ENCODE peak calls at places on chromosomes 2 and 18, in ten cellular contexts. One of them, this sample, is unnamed.

GRCh38 chr18:63676526-63676925 is 14.8 kb upstream of the SERPINB3 start:
- DNase-seq in sigmoid colon: no peak
- DNase-seq in right lobe of liver: peak
- DNase-seq in ovary: no peak
- DNase-seq in adrenal gland: no peak
- DNase-seq in transverse colon: no peak
- DNase-seq in NB4: peak
- DNase-seq in prostate gland: no peak
- DNase-seq in GM12878: no peak
- DNase-seq in suprapubic skin: no peak
- DNase-seq in this sample: peak

GRCh38 chr18:46856975-46857374 is 60.3 kb downstream of the PIAS2 start:
- DNase-seq in sigmoid colon: no peak
- DNase-seq in adrenal gland: no peak
- DNase-seq in GM12878: no peak
- DNase-seq in transverse colon: no peak
- DNase-seq in suprapubic skin: no peak
- DNase-seq in NB4: no peak
- DNase-seq in ovary: no peak
- DNase-seq in right lobe of liver: no peak
- DNase-seq in prostate gland: no peak
- DNase-seq in this sample: no peak

GRCh38 chr2:31380243-31380642 is 34.3 kb downstream of the XDH start:
- DNase-seq in ovary: no peak
- DNase-seq in adrenal gland: no peak
- DNase-seq in transverse colon: no peak
- DNase-seq in suprapubic skin: no peak
- DNase-seq in sigmoid colon: no peak
- DNase-seq in NB4: no peak
- DNase-seq in right lobe of liver: no peak
- DNase-seq in prostate gland: no peak
- DNase-seq in GM12878: no peak
- DNase-seq in this sample: no peak

GRCh38 chr2:45607701-45608100 is 3.4 kb downstream of the SRBD1 start:
- DNase-seq in adrenal gland: no peak
- DNase-seq in NB4: peak
- DNase-seq in ovary: no peak
- DNase-seq in GM12878: no peak
- DNase-seq in sigmoid colon: no peak
- DNase-seq in prostate gland: no peak
- DNase-seq in right lobe of liver: no peak
- DNase-seq in suprapubic skin: no peak
- DNase-seq in transverse colon: no peak
- DNase-seq in this sample: no peak

GRCh38 chr2:201813996-201814845 is 7.9 kb downstream of the CDK15 start:
- DNase-seq in adrenal gland: no peak
- DNase-seq in suprapubic skin: no peak
- DNase-seq in transverse colon: no peak
- DNase-seq in GM12878: no peak
- DNase-seq in right lobe of liver: no peak
- DNase-seq in sigmoid colon: no peak
- DNase-seq in ovary: no peak
- DNase-seq in NB4: no peak
- DNase-seq in prostate gland: no peak
- DNase-seq in this sample: no peak

GRCh38 chr2:208031608-208032019 is 6.3 kb upstream of the PLEKHM3 start:
- DNase-seq in suprapubic skin: no peak
- DNase-seq in sigmoid colon: no peak
- DNase-seq in prostate gland: peak
- DNase-seq in GM12878: no peak
- DNase-seq in ovary: peak
- DNase-seq in right lobe of liver: no peak
- DNase-seq in transverse colon: no peak
- DNase-seq in adrenal gland: no peak
- DNase-seq in NB4: peak
- DNase-seq in this sample: no peak

GRCh38 chr2:27891820-27892105 is 1.2 kb downstream of the BABAM2 start:
- DNase-seq in NB4: no peak
- DNase-seq in adrenal gland: no peak
- DNase-seq in prostate gland: no peak
- DNase-seq in ovary: no peak
- DNase-seq in suprapubic skin: no peak
- DNase-seq in right lobe of liver: no peak
- DNase-seq in sigmoid colon: no peak
- DNase-seq in transverse colon: no peak
- DNase-seq in GM12878: no peak
- DNase-seq in this sample: no peak

GRCh38 chr2:60560734-60561649 is 7.5 kb upstream of the BCL11A start:
- DNase-seq in suprapubic skin: no peak
- DNase-seq in GM12878: no peak
- DNase-seq in prostate gland: no peak
- DNase-seq in ovary: no peak
- DNase-seq in transverse colon: no peak
- DNase-seq in sigmoid colon: no peak
- DNase-seq in NB4: peak
- DNase-seq in adrenal gland: no peak
- DNase-seq in right lobe of liver: no peak
- DNase-seq in this sample: no peak

GRCh38 chr2:238518127-238518827 is 91.5 kb downstream of the ASB1 start:
- DNase-seq in transverse colon: no peak
- DNase-seq in suprapubic skin: peak
- DNase-seq in sigmoid colon: no peak
- DNase-seq in adrenal gland: no peak
- DNase-seq in ovary: no peak
- DNase-seq in prostate gland: no peak
- DNase-seq in GM12878: no peak
- DNase-seq in right lobe of liver: peak
- DNase-seq in NB4: no peak
- DNase-seq in this sample: no peak

GRCh38 chr2:144834954-144835633 is 315.2 kb upstream of the ZEB2 start:
- DNase-seq in NB4: no peak
- DNase-seq in transverse colon: no peak
- DNase-seq in prostate gland: peak
- DNase-seq in right lobe of liver: no peak
- DNase-seq in suprapubic skin: no peak
- DNase-seq in sigmoid colon: peak
- DNase-seq in adrenal gland: no peak
- DNase-seq in GM12878: no peak
- DNase-seq in ovary: peak
- DNase-seq in this sample: no peak

GRCh38 chr18:57542801-57543427 is 43.6 kb downstream of the FECH start:
- DNase-seq in NB4: no peak
- DNase-seq in sigmoid colon: no peak
- DNase-seq in adrenal gland: no peak
- DNase-seq in transverse colon: no peak
- DNase-seq in GM12878: no peak
- DNase-seq in right lobe of liver: no peak
- DNase-seq in ovary: no peak
- DNase-seq in suprapubic skin: no peak
- DNase-seq in prostate gland: no peak
- DNase-seq in this sample: no peak

GRCh38 chr2:6928452-6928851 is 11.2 kb downstream of the RNF144A start:
- DNase-seq in transverse colon: no peak
- DNase-seq in prostate gland: no peak
- DNase-seq in GM12878: no peak
- DNase-seq in NB4: no peak
- DNase-seq in adrenal gland: no peak
- DNase-seq in suprapubic skin: peak
- DNase-seq in ovary: no peak
- DNase-seq in sigmoid colon: no peak
- DNase-seq in right lobe of liver: no peak
- DNase-seq in this sample: no peak

GRCh38 chr2:3098231-3098630 is 279.4 kb downstream of the EIPR1 start:
- DNase-seq in sigmoid colon: no peak
- DNase-seq in ovary: no peak
- DNase-seq in transverse colon: no peak
- DNase-seq in NB4: no peak
- DNase-seq in suprapubic skin: no peak
- DNase-seq in prostate gland: no peak
- DNase-seq in adrenal gland: no peak
- DNase-seq in GM12878: no peak
- DNase-seq in right lobe of liver: no peak
- DNase-seq in this sample: no peak

GRCh38 chr18:57249896-57250295 is 102.5 kb upstream of the ST8SIA3 start:
- DNase-seq in right lobe of liver: no peak
- DNase-seq in suprapubic skin: no peak
- DNase-seq in adrenal gland: no peak
- DNase-seq in sigmoid colon: no peak
- DNase-seq in GM12878: no peak
- DNase-seq in transverse colon: no peak
- DNase-seq in prostate gland: no peak
- DNase-seq in NB4: no peak
- DNase-seq in ovary: no peak
- DNase-seq in this sample: no peak

GRCh38 chr2:10706033-10706432 is 15.4 kb upstream of the ATP6V1C2 start:
- DNase-seq in adrenal gland: no peak
- DNase-seq in ovary: no peak
- DNase-seq in prostate gland: no peak
- DNase-seq in transverse colon: no peak
- DNase-seq in GM12878: no peak
- DNase-seq in NB4: no peak
- DNase-seq in suprapubic skin: no peak
- DNase-seq in sigmoid colon: peak
- DNase-seq in right lobe of liver: no peak
- DNase-seq in this sample: no peak

DNA sequence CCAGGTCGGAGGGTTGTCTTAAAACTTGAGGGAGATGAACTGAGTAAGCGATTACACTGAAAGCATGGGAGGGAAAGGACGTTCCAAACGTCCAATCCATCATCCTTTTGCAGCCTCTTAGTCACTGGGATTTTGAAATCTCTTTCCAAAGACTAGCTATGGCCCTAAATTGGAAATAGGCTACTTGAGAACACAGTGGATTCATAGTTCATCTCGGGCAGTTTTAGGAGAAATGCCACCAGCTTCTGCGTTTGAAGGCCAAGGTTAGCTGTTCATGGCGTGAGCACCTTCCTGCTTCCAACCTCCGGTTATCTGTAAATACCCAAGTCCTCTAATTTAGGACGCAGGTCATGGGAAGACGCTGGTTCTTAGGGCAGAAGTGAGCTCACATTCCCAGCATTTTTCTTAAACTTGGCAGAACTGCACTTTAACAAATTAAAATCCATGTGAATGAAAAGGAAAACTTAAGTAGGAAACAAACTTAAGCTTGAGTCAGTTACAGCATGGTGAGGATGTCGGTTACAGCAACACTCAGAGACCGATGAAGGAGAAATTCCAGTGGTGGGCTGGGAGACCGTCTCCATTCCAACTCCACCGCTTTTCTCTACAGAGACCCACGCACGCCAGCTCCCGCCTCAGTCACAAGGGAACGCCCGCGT is 692 bp upstream of the EML6 start:
- DNase-seq in adrenal gland: peak
- DNase-seq in NB4: no peak
- DNase-seq in GM12878: no peak
- DNase-seq in sigmoid colon: no peak
- DNase-seq in prostate gland: no peak
- DNase-seq in right lobe of liver: no peak
- DNase-seq in transverse colon: no peak
- DNase-seq in ovary: no peak
- DNase-seq in suprapubic skin: no peak
- DNase-seq in this sample: no peak
- TF ChIP-seq POLR2A in adrenal gland: no peak
- TF ChIP-seq POLR2A in NB4: no peak
- TF ChIP-seq POLR2A in GM12878: no peak
- TF ChIP-seq POLR2A in sigmoid colon: no peak
- TF ChIP-seq POLR2A in prostate gland: no peak
- TF ChIP-seq POLR2A in right lobe of liver: no peak
- TF ChIP-seq POLR2A in transverse colon: no peak
- TF ChIP-seq POLR2A in ovary: no peak
- TF ChIP-seq POLR2A in suprapubic skin: no peak
- TF ChIP-seq POLR2A in this sample: no peak

GRCh38 chr2:119522561-119523110 is 1.6 kb downstream of the SCTR start:
- DNase-seq in right lobe of liver: no peak
- DNase-seq in NB4: no peak
- DNase-seq in suprapubic skin: no peak
- DNase-seq in ovary: no peak
- DNase-seq in sigmoid colon: no peak
- DNase-seq in GM12878: no peak
- DNase-seq in transverse colon: no peak
- DNase-seq in adrenal gland: no peak
- DNase-seq in prostate gland: no peak
- DNase-seq in this sample: no peak
- TF ChIP-seq POLR2A in right lobe of liver: no peak
- TF ChIP-seq POLR2A in NB4: no peak
- TF ChIP-seq POLR2A in suprapubic skin: no peak
- TF ChIP-seq POLR2A in ovary: no peak
- TF ChIP-seq POLR2A in sigmoid colon: no peak
- TF ChIP-seq POLR2A in GM12878: no peak
- TF ChIP-seq POLR2A in transverse colon: no peak
- TF ChIP-seq POLR2A in adrenal gland: no peak
- TF ChIP-seq POLR2A in prostate gland: no peak
- TF ChIP-seq POLR2A in this sample: no peak

GRCh38 chr2:190881480-190882326 is 1.1 kb downstream of the GLS start:
- DNase-seq in sigmoid colon: peak
- DNase-seq in ovary: peak
- DNase-seq in adrenal gland: peak
- DNase-seq in GM12878: peak
- DNase-seq in right lobe of liver: peak
- DNase-seq in transverse colon: peak
- DNase-seq in suprapubic skin: peak
- DNase-seq in prostate gland: peak
- DNase-seq in NB4: peak
- DNase-seq in this sample: peak
- TF ChIP-seq POLR2A in sigmoid colon: peak
- TF ChIP-seq POLR2A in ovary: no peak
- TF ChIP-seq POLR2A in adrenal gland: peak
- TF ChIP-seq POLR2A in GM12878: peak
- TF ChIP-seq POLR2A in right lobe of liver: no peak
- TF ChIP-seq POLR2A in transverse colon: peak
- TF ChIP-seq POLR2A in suprapubic skin: no peak
- TF ChIP-seq POLR2A in prostate gland: no peak
- TF ChIP-seq POLR2A in NB4: peak
- TF ChIP-seq POLR2A in this sample: no peak

DNA sequence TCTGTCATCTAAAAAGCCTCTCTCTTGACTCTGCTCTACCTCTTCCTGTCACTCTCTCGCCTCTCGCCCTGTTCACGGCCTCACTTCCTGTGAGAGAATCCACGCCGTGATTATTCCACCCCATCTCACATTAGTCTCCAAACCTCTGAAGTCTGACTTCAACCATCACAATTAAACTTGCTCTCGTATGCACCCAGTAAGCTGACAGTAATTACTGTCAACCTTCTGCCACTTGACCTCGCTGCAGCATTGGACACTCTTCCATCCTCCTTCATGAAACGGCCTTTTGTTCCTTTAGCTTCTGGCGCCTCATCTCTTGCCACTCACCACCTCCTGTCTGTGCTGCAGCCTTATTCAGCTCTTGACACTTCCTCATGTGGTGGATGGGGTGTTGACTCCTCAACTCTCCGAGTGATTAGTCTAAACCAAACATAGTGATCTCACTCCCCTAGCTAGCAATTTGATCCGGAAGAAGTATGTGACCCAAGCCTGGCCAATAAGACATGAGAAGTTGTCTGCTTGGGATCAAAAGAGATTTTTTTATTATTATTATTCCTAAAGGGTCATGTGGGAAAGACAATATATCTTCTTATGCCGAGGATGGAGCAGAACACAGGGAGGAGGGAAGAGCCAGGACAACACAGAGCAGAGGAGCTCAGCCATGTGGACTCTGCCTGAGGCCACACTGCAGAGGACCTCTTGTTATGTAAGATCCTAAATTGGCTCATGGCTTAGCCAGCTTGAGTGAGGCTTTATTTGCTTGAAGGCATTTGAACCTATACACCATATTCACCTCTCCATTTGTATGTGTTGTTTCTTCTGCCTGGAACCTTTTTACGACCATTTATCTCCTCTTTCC is 38.4 kb upstream of the MYO1B start:
- DNase-seq in adrenal gland: no peak
- DNase-seq in transverse colon: peak
- DNase-seq in NB4: no peak
- DNase-seq in suprapubic skin: no peak
- DNase-seq in GM12878: no peak
- DNase-seq in prostate gland: no peak
- DNase-seq in ovary: no peak
- DNase-seq in sigmoid colon: no peak
- DNase-seq in right lobe of liver: no peak
- DNase-seq in this sample: no peak
- TF ChIP-seq POLR2A in adrenal gland: no peak
- TF ChIP-seq POLR2A in transverse colon: peak
- TF ChIP-seq POLR2A in NB4: no peak
- TF ChIP-seq POLR2A in suprapubic skin: no peak
- TF ChIP-seq POLR2A in GM12878: no peak
- TF ChIP-seq POLR2A in prostate gland: no peak
- TF ChIP-seq POLR2A in ovary: no peak
- TF ChIP-seq POLR2A in sigmoid colon: no peak
- TF ChIP-seq POLR2A in right lobe of liver: peak
- TF ChIP-seq POLR2A in this sample: no peak